ENCODE peak calls at places on chromosomes 13 and 19, in five cellular contexts. Z is left ventricle myocardium inferior; R is BE2C; E is SJSA1; O is CD4-positive, CD25-positive, alpha-beta regulatory T cell. U is an unnamed sample. For H3K4me1, the result is how much of the 10 kb centered on the place peaks cover.

GRCh38 chr13:33388254-33388998 is 102.9 kb upstream of the STARD13 start:
- DNase-seq in E (no peak), O (no peak), R (no peak), Z (no peak), U (peak)

GRCh38 chr13:24891476-24892108 is 127.6 kb downstream of the RNF17 start:
- DNase-seq in E (no peak), R (no peak), Z (no peak), O (no peak), U (no peak)

GRCh38 chr13:101327844-101328243 is 88.5 kb downstream of the NALCN start:
- DNase-seq in E (no peak), R (no peak), Z (no peak), O (no peak), U (no peak)

GRCh38 chr19:45508931-45509691 is 1.8 kb downstream of the VASP start:
- DNase-seq in Z (peak), O (no peak), E (peak), R (peak), U (no peak)

GRCh38 chr19:32387701-32388392 is 17.7 kb upstream of the DPY19L3 start:
- DNase-seq in O (no peak), E (no peak), Z (no peak), R (no peak), U (no peak)

GRCh38 chr13:109000207-109000606 is 370.8 kb downstream of the MYO16 start:
- DNase-seq in Z (no peak), E (no peak), R (no peak), O (no peak), U (no peak)

GRCh38 chr19:56309511-56310185 is 5.0 kb downstream of the ZSCAN5A start:
- DNase-seq in O (peak), R (peak), E (no peak), Z (peak), U (peak)

GRCh38 chr19:34319230-34319585 is 45.8 kb upstream of the GPI start:
- DNase-seq in Z (no peak), R (no peak), O (no peak), E (no peak), U (no peak)

GRCh38 chr13:103762523-103762922 is 696.3 kb upstream of the SLC10A2 start:
- DNase-seq in Z (no peak), E (no peak), R (no peak), O (no peak), U (no peak)

GRCh38 chr13:109428146-109428545 is 358.2 kb downstream of the IRS2 start:
- DNase-seq in O (no peak), R (no peak), E (no peak), Z (no peak), U (no peak)

GRCh38 chr13:109954441-109954840 is 168.1 kb upstream of the IRS2 start:
- DNase-seq in E (no peak), R (no peak), O (no peak), Z (no peak), U (no peak)

GRCh38 chr13:97249093-97249787 is 27.1 kb downstream of the MBNL2 start:
- DNase-seq in R (no peak), Z (no peak), E (no peak), O (no peak), U (no peak)

GRCh38 chr19:12314553-12314952 is 18.9 kb downstream of the ZNF563 start:
- DNase-seq in E (no peak), O (no peak), R (no peak), Z (no peak), U (no peak)

GRCh38 chr19:49411681-49412321 is 11.4 kb downstream of the PTH2 start:
- DNase-seq in E (no peak), O (no peak), Z (no peak), R (no peak), U (no peak)

GRCh38 chr13:51769455-51770127 is 34.4 kb downstream of the DHRS12 start:
- DNase-seq in Z (peak), R (no peak), O (no peak), E (no peak), U (no peak)

GRCh38 chr13:24185591-24186232 is 25.2 kb downstream of the SPATA13 start:
- DNase-seq in R (no peak), E (no peak), Z (no peak), O (no peak), U (no peak)

GRCh38 chr19:18297308-18297707 is 15.9 kb upstream of the JUND start:
- DNase-seq in R (no peak), O (no peak), Z (no peak), E (peak), U (no peak)
- H3K4me1 ChIP-seq in R (under half), O (under half), Z (under half), E (under half), U (under half)

DNA sequence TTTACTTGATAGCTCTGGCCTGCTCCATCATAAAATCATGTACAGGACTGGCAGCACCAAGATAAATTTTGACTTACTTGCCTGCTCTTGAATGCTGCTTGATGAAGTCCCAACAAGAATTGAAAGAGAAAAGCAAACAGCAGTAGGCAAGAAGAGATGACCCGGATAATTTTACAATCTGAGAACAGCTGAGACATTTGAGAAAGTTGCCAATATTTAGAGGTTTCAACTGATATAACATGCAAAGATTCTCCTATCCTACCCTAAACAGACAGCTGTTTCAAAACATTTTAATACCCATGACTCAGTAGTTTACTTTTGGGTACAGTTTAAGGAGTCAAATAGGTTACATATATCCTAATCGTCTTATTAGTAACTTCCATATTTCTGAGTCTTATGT is 5.9 kb downstream of the FRY start:
- DNase-seq in R (no peak), Z (no peak), O (no peak), E (no peak), U (no peak)
- H3K4me1 ChIP-seq in R (under half), Z (under half), O (under half), E (under half), U (under half)

GRCh38 chr19:10102787-10103236 is 334 bp upstream of the ANGPTL6 start:
- DNase-seq in O (no peak), Z (no peak), R (peak), E (no peak), U (no peak)
- H3K4me1 ChIP-seq in O (half or more), Z (under half), R (under half), E (under half), U (under half)

GRCh38 chr19:2240881-2241760 is 4.5 kb downstream of the SF3A2 start:
- DNase-seq in O (no peak), R (no peak), Z (no peak), E (no peak), U (no peak)
- H3K4me1 ChIP-seq in O (half or more), R (under half), Z (half or more), E (under half), U (under half)

DNA sequence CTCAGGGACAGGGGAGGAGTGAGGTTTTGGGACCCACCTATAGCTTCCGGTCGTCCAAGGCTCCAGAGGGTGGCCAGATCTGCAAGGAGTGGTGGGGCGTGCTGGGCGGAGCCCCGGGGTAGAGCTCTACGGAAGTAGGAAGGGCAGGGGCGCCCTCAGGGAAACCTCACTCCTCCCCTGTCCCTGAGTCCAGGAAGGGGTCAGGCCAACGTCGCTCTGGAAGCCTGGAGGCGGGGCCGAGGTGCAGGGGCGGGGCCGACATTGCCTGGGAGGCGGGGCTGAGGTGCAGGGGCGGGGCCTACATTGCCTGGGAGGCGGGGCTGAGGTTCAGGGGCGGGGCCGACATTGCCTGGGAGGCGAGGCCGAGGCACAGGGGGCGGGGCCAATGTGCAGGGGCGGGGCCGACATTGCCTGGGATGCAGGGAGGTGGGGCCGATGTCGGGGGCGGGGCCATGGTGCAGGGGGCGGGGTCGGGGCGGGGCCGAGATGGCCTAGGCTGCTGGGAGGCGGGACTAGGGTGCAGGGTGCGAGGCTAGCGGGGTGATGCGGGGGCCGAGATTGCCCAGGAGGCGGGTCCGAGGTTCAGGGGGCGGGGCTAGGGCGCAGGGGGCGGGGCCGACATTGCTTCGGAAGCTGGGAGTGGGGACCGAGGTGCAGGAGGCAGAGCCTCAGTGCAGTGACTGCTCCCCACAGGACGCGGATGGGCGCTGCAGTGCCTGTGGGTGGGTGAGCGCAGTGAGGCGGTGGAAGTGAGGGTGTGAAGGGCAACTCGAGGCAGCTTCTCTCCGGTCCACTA is 4.9 kb upstream of the PALM start:
- DNase-seq in O (peak), E (peak), R (peak), Z (peak), U (no peak)
- H3K4me1 ChIP-seq in O (under half), E (under half), R (under half), Z (under half), U (under half)

GRCh38 chr19:4062576-4063368 is 3.9 kb downstream of the ZBTB7A start:
- DNase-seq in E (no peak), O (no peak), Z (no peak), R (no peak), U (no peak)
- H3K4me1 ChIP-seq in E (under half), O (half or more), Z (half or more), R (under half), U (half or more)

DNA sequence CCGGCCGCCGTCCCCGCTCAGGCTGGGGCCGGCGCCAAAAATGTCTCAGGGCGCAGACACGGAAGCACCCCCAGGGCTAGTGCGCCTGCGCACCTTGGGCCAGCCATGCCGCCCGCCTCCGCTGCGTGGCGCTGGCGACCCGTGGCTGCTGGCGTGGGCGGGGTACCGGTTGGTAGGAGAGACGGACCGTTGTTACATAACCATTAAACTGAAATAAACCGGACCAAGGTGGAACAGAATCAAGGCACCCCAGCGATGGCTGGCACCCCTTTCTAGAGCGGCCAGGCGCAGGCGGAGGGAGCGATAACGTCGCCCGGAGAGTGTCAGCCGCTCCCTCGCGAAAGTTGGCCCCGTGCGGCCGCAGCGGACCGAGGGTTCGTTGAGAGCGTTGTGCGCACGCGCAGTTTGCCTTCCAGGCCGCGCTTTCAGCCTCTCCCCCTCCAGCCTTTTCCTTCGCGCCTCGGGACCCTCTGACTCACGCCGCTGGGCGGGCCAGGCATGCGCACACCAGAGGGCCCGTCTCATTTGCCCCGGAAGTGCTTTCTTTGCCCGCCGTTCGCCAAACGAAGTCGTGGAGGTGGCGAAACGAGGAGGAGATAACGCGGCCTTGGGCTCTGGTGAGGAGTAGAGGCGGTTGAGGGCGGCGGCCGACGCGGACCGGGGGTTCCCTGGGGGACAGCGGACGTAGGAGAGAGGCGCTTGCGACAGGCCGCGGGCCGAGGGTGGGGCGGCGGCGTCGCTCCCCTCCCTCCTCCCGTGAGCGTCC is at the start of the genes PLEKHJ1 and SF3A2:
- DNase-seq in E (peak), Z (peak), O (peak), R (peak), U (peak)
- H3K4me1 ChIP-seq in E (under half), Z (half or more), O (half or more), R (under half), U (under half)

GRCh38 chr19:40277356-40277755 is 7.8 kb downstream of the AKT2 start:
- DNase-seq in Z (no peak), E (no peak), O (no peak), R (no peak), U (no peak)

GRCh38 chr19:40273469-40274360 is 11.4 kb downstream of the AKT2 start:
- DNase-seq in O (no peak), E (no peak), Z (no peak), R (no peak), U (no peak)

GRCh38 chr19:40272261-40272660 is 12.9 kb downstream of the AKT2 start:
- DNase-seq in R (no peak), Z (no peak), E (no peak), O (no peak), U (no peak)

GRCh38 chr19:40271706-40272105 is 13.4 kb downstream of the AKT2 start:
- DNase-seq in Z (no peak), O (no peak), E (no peak), R (no peak), U (no peak)

DNA sequence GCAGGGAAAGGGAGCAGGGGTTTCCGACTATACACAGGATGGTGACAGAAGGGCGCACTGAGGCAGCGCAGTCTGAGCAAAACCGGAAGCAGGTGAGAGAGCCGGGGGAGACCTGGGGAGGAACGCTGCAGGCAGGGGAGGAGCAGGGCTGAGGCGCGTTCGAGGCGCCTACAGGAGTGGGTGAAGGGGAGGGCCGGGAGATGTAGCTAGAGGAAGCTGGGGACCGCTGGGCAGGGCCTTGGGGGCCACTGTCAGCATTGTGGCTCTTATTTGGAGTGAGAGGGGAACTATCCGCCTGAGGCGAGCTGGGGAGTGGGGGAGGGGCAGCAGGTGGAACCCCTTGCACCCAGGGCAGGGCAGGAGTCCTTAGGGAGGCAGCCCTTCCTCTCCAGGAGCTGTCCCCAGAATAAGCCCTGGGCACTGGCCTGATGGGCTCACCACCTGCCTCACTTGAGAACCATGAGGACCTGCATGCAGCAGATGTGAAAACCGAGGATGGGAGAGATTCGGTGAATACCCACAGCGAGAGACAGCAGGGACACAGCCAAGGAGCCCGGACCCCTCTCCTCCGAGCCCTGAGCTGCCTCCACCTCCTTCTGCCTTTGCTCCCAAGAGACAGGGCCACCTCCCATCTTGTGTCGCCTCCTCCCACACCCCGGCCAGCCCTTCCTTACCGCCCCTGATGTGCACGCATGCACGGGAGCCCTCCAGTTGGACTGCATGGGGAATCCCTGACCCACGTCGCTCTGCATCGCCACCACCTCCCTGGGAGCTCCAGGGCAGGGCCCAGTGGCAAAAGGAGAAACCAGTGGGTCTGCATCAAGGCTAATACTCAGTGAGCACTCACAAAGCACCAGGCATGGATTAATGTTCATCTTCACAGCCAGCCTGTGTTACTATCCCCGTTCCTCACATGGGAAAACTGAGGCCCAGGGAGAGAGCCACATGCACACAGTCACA is 10.3 kb downstream of the AKT2 start:
- DNase-seq in Z (no peak), E (no peak), O (peak), R (no peak), U (no peak)
- H3K4me1 ChIP-seq in Z (half or more), E (under half), O (under half), R (under half), U (under half)

GRCh38 chr13:112728375-112729126 is 38.7 kb downstream of the ATP11A start:
- DNase-seq in R (no peak), E (no peak), O (no peak), Z (no peak), U (no peak)
- H3K4me1 ChIP-seq in R (under half), E (under half), O (under half), Z (half or more), U (under half)

GRCh38 chr19:10769533-10770491 is 51.9 kb downstream of the DNM2 start:
- DNase-seq in O (no peak), E (no peak), Z (peak), R (peak), U (no peak)

GRCh38 chr19:10773969-10774368 is 56.1 kb downstream of the DNM2 start:
- DNase-seq in R (no peak), Z (no peak), E (no peak), O (no peak), U (no peak)

GRCh38 chr19:10776900-10777650 is 58.9 kb downstream of the TMED1 start:
- DNase-seq in Z (no peak), R (no peak), O (no peak), E (no peak), U (no peak)

GRCh38 chr19:10780368-10780767 is 55.6 kb downstream of the TMED1 start:
- DNase-seq in R (no peak), E (no peak), O (no peak), Z (no peak), U (peak)

DNA sequence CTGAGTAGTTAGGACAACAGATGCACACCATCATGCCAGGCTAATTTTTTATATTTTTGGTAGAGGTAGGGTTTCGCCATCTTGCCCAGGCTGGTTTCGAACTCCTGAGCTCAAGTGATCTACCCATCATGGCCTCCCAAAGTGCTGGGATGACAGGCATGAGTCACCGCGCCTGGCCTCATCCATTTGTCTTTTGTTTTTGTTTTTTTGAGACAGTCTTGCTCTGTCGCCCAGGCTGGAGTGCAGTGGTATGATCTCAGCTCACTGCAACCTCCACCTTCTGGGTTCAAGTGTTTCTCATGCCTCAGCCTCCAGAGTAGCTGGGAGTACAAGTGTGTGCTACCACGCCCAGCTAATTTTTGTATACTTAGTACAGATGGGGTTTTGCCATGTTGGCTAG is 57.0 kb downstream of the DNM2 start:
- DNase-seq in R (no peak), Z (no peak), O (no peak), E (no peak), U (no peak)
- H3K4me1 ChIP-seq in R (under half), Z (under half), O (under half), E (under half), U (under half)

U was measured in keratinocyte.